ENCODE peak calls at places on chromosomes 13 and 19, in four cellular contexts. One of them, this sample, is unnamed.
A peak's percentile ranks its signal among the peaks of the same experiment; 100 is the strongest.

GRCh38 chr19:46674416-46675178 is 13.6 kb upstream of the DACT3 start:
- DNase-seq in endothelial cell: peak; percentile 13
- DNase-seq in tibial artery: no peak
- DNase-seq in heart right ventricle: no peak
- DNase-seq in this sample: no peak

GRCh38 chr13:35855531-35856019 is 275.6 kb downstream of the DCLK1 start:
- DNase-seq in endothelial cell: no peak
- DNase-seq in tibial artery: no peak
- DNase-seq in heart right ventricle: no peak
- DNase-seq in this sample: no peak

GRCh38 chr19:38270587-38271167 is 6.3 kb downstream of the SPINT2 start:
- DNase-seq in endothelial cell: no peak
- DNase-seq in tibial artery: no peak
- DNase-seq in heart right ventricle: no peak
- DNase-seq in this sample: no peak

GRCh38 chr13:98478134-98479129 is 98.5 kb downstream of the STK24 start:
- DNase-seq in endothelial cell: peak; percentile 50
- DNase-seq in tibial artery: no peak
- DNase-seq in heart right ventricle: no peak
- DNase-seq in this sample: no peak

GRCh38 chr19:32186542-32187330 is 158.7 kb upstream of the ZNF507 start:
- DNase-seq in endothelial cell: no peak
- DNase-seq in tibial artery: no peak
- DNase-seq in heart right ventricle: no peak
- DNase-seq in this sample: no peak

GRCh38 chr13:48304132-48304876 is 753 bp downstream of the RB1 start:
- DNase-seq in endothelial cell: peak; percentile 14
- DNase-seq in tibial artery: peak; percentile 61
- DNase-seq in heart right ventricle: peak; percentile 21
- DNase-seq in this sample: no peak

GRCh38 chr13:51465124-51465523 is 12.3 kb upstream of the INTS6 start:
- DNase-seq in endothelial cell: no peak
- DNase-seq in tibial artery: no peak
- DNase-seq in heart right ventricle: no peak
- DNase-seq in this sample: no peak

GRCh38 chr19:44593294-44593693 is 20.1 kb upstream of the IGSF23 start:
- DNase-seq in endothelial cell: no peak
- DNase-seq in tibial artery: no peak
- DNase-seq in heart right ventricle: no peak
- DNase-seq in this sample: no peak

GRCh38 chr19:44725251-44725650 is 23.3 kb upstream of the BCL3 start:
- DNase-seq in endothelial cell: no peak
- DNase-seq in tibial artery: no peak
- DNase-seq in heart right ventricle: peak; percentile 52
- DNase-seq in this sample: no peak

GRCh38 chr19:31350693-31351211 is 1.5 kb upstream of the TSHZ3 start:
- DNase-seq in endothelial cell: peak; percentile 66
- DNase-seq in tibial artery: no peak
- DNase-seq in heart right ventricle: peak; percentile 66
- DNase-seq in this sample: no peak

GRCh38 chr13:74910399-74910798 is 571.6 kb downstream of the TBC1D4 start:
- DNase-seq in endothelial cell: no peak
- DNase-seq in tibial artery: no peak
- DNase-seq in heart right ventricle: no peak
- DNase-seq in this sample: no peak

GRCh38 chr19:29139227-29139626 is 73.7 kb downstream of the UQCRFS1 start:
- DNase-seq in endothelial cell: no peak
- DNase-seq in tibial artery: no peak
- DNase-seq in heart right ventricle: no peak
- DNase-seq in this sample: no peak

GRCh38 chr13:98065468-98065867 is 77.4 kb upstream of the FARP1 start:
- DNase-seq in endothelial cell: no peak
- DNase-seq in tibial artery: no peak
- DNase-seq in heart right ventricle: no peak
- DNase-seq in this sample: no peak

GRCh38 chr19:21677696-21678418 is 89.5 kb downstream of the ZNF100 start:
- DNase-seq in endothelial cell: no peak
- DNase-seq in tibial artery: no peak
- DNase-seq in heart right ventricle: peak; percentile 44
- DNase-seq in this sample: no peak

GRCh38 chr13:98450495-98451167 is 126.3 kb downstream of the STK24 start:
- DNase-seq in endothelial cell: peak; percentile 37
- DNase-seq in tibial artery: no peak
- DNase-seq in heart right ventricle: peak; percentile 60
- DNase-seq in this sample: no peak

DNA sequence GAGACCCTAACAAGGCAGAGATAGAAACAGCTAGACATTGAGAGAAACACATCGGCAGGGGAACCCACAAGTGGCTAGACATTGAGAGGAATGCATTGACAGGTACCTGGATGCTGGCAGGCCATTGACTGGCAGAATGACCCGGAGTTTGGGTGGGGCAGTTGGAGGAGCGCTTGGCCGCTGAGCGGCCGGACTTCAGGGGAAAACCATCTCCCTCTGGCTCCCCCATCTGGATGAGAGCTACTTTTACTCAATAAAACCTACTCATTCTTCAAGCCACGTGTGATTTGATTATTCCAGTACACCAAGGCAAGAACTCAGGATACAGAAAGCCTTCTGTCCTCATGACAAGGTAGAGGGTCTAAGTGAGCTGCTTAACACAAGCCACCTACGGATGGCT is 473.4 kb downstream of the SLITRK5 start:
- DNase-seq in endothelial cell: no peak
- DNase-seq in tibial artery: no peak
- DNase-seq in heart right ventricle: no peak
- DNase-seq in this sample: no peak
- TF ChIP-seq CTCF in endothelial cell: no peak
- TF ChIP-seq CTCF in tibial artery: no peak
- TF ChIP-seq CTCF in heart right ventricle: no peak
- TF ChIP-seq CTCF in this sample: no peak

DNA sequence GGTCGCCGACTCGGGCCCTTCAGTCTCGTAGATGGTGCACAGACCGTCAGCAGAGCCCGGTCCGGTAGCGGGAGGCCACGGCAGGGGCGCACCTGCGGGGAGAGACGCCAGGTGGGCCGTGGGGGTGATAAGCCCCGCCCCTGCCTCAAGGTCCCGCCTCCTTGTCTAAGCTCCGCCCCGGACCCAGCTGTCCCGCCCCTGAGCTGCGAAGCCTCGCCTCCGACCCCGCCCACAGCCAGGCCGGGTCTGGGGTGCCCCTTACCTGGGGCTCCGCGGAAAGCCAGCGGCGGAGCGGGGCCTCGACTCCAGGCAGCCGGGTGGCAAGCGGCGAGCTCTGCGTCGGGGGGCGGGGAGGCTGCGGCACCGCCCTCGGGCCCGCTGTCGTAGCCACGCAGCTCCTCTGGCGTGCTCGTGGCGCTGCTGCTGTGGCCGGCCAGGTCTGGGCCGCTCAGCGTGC is 4.7 kb downstream of the PRR36 start:
- DNase-seq in endothelial cell: peak; percentile 53
- DNase-seq in tibial artery: no peak
- DNase-seq in heart right ventricle: peak; percentile 66
- DNase-seq in this sample: no peak
- TF ChIP-seq CTCF in endothelial cell: peak; percentile 59
- TF ChIP-seq CTCF in tibial artery: no peak
- TF ChIP-seq CTCF in heart right ventricle: no peak
- TF ChIP-seq CTCF in this sample: no peak

GRCh38 chr19:4609878-4610511 is 29.3 kb upstream of the TNFAIP8L1 start:
- DNase-seq in endothelial cell: no peak
- DNase-seq in tibial artery: no peak
- DNase-seq in heart right ventricle: peak; percentile 74
- DNase-seq in this sample: no peak
- TF ChIP-seq CTCF in endothelial cell: no peak
- TF ChIP-seq CTCF in tibial artery: no peak
- TF ChIP-seq CTCF in heart right ventricle: no peak
- TF ChIP-seq CTCF in this sample: no peak

DNA sequence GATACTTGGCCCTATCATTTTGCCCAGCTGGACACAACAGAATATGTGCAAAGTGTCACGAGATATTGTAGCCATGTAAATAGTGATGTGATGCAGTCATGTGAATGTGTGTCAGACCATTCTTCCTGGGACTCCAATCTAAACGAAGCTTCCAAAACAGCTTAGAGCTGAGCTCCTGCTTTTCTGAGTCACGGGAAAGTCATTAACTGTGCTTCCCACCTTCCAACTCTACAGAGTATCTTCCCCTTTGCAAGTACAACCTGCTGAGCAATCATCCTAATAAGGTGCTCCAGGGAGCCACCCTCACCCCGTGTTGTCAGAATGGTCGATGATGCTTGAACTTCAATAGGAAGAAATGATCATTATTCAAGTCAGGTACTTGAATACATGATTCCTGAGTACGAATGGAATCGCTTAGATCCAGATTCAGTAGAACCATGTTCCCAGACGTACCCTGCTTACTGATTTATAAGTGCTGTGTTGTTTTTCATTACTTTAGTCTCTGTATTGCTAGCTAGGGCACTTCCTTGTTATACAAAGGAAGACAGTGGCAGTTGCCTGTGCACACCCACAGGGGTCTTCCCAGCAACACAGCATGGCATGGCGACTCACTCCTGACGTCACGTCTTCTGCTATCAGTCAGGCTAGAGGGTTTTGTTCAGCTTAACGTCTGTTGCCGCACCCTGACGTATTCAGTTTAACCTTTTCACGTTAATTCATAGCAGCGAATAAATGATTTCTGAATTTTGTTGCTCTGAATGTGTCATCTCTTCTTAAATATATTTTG is 294.9 kb downstream of the MYO16 start:
- DNase-seq in endothelial cell: no peak
- DNase-seq in tibial artery: no peak
- DNase-seq in heart right ventricle: no peak
- DNase-seq in this sample: no peak
- TF ChIP-seq CTCF in endothelial cell: no peak
- TF ChIP-seq CTCF in tibial artery: no peak
- TF ChIP-seq CTCF in heart right ventricle: no peak
- TF ChIP-seq CTCF in this sample: no peak

GRCh38 chr13:76791290-76791664 is 94.9 kb downstream of the KCTD12 start:
- DNase-seq in endothelial cell: no peak
- DNase-seq in tibial artery: no peak
- DNase-seq in heart right ventricle: no peak
- DNase-seq in this sample: no peak
- TF ChIP-seq CTCF in endothelial cell: no peak
- TF ChIP-seq CTCF in tibial artery: no peak
- TF ChIP-seq CTCF in heart right ventricle: no peak
- TF ChIP-seq CTCF in this sample: no peak

DNA sequence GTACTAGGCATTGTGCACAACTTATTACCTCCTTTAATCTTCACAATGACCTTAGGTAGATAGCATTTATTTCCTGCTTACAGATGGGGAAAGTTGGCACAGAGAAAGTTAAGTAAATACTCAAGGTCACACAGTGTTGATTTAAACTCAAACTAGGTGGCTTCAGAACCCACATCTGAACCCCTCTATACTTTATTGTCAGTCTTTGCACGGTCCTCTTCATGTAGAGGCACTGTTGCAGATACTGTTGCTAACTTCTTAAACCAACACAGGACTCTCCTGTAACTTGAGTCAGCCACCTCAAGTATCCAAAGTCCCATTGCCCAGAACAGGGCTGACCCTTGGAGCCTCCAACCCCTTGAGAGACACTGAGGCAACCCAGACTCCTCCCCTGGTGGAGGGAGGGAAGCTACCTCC is 48.8 kb downstream of the FRY start:
- DNase-seq in endothelial cell: no peak
- DNase-seq in tibial artery: no peak
- DNase-seq in heart right ventricle: no peak
- DNase-seq in this sample: no peak
- TF ChIP-seq CTCF in endothelial cell: no peak
- TF ChIP-seq CTCF in tibial artery: no peak
- TF ChIP-seq CTCF in heart right ventricle: no peak
- TF ChIP-seq CTCF in this sample: no peak

GRCh38 chr19:6772028-6772865 is at the start of gene VAV1:
- DNase-seq in endothelial cell: no peak
- DNase-seq in tibial artery: peak; percentile 61
- DNase-seq in heart right ventricle: peak; percentile 61
- DNase-seq in this sample: no peak
- TF ChIP-seq CTCF in endothelial cell: no peak
- TF ChIP-seq CTCF in tibial artery: no peak
- TF ChIP-seq CTCF in heart right ventricle: no peak
- TF ChIP-seq CTCF in this sample: no peak

This sample was measured in omental fat pad.